ENCODE peak calls at places on chromosome 4, in five cellular contexts. J, S, A, Y and D are unnamed samples.

GRCh38 chr4:95548738-95549245 is at the start of gene UNC5C:
- DNase-seq in J (peak), S (peak), A (peak), Y (no peak), D (no peak)

GRCh38 chr4:74733760-74734159 is 60.6 kb downstream of the BTC start:
- DNase-seq in J (no peak), S (no peak), A (no peak), Y (no peak), D (no peak)

GRCh38 chr4:108149588-108150380 is 18.9 kb downstream of the LEF1 start:
- DNase-seq in J (no peak), S (no peak), A (no peak), Y (no peak), D (no peak)

GRCh38 chr4:176354884-176355283 is 35.1 kb downstream of the SPCS3 start:
- DNase-seq in J (no peak), S (no peak), A (no peak), Y (no peak), D (no peak)

GRCh38 chr4:41881931-41882621 is 53.2 kb upstream of the TMEM33 start:
- DNase-seq in J (peak), S (no peak), A (no peak), Y (no peak), D (no peak)

GRCh38 chr4:55736605-55737183 is 82.9 kb upstream of the EXOC1L start:
- DNase-seq in J (no peak), S (no peak), A (no peak), Y (no peak), D (no peak)

GRCh38 chr4:74431113-74431826 is 13.7 kb upstream of the AREG start:
- DNase-seq in J (no peak), S (no peak), A (no peak), Y (no peak), D (peak)

GRCh38 chr4:11597506-11597905 is 168.8 kb upstream of the HS3ST1 start:
- DNase-seq in J (no peak), S (no peak), A (no peak), Y (peak), D (no peak)

GRCh38 chr4:14087459-14087858 is 459.9 kb upstream of the BOD1L1 start:
- DNase-seq in J (no peak), S (no peak), A (no peak), Y (no peak), D (no peak)

GRCh38 chr4:83269256-83269655 is 15.3 kb downstream of the COQ2 start:
- DNase-seq in J (no peak), S (no peak), A (no peak), Y (no peak), D (no peak)

GRCh38 chr4:171983935-171984805 is 171.0 kb downstream of the GALNTL6 start:
- DNase-seq in J (no peak), S (no peak), A (no peak), Y (no peak), D (no peak)

GRCh38 chr4:112704322-112704721 is 67.4 kb downstream of the LARP7 start:
- DNase-seq in J (no peak), S (no peak), A (no peak), Y (no peak), D (no peak)

GRCh38 chr4:48450740-48451139 is 32.4 kb upstream of the SLC10A4 start:
- DNase-seq in J (no peak), S (no peak), A (no peak), Y (no peak), D (no peak)

GRCh38 chr4:8907596-8908205 is 36.1 kb upstream of the HMX1 start:
- DNase-seq in J (peak), S (no peak), A (no peak), Y (no peak), D (no peak)

GRCh38 chr4:1511441-1512041 is 105.3 kb upstream of the NKX1-1 start:
- DNase-seq in J (peak), S (no peak), A (peak), Y (no peak), D (no peak)

GRCh38 chr4:173318648-173319211 is 15.4 kb downstream of the HMGB2 start:
- DNase-seq in J (no peak), S (no peak), A (no peak), Y (no peak), D (no peak)

GRCh38 chr4:185472063-185472542 is 570 bp upstream of the CCDC110 start:
- DNase-seq in J (no peak), S (no peak), A (no peak), Y (no peak), D (no peak)

GRCh38 chr4:154954117-154954516 is 173.0 kb downstream of the RBM46 start:
- DNase-seq in J (no peak), S (no peak), A (no peak), Y (no peak), D (no peak)

GRCh38 chr4:142826503-142827241 is 19.4 kb downstream of the INPP4B start:
- DNase-seq in J (no peak), S (no peak), A (no peak), Y (no peak), D (no peak)

GRCh38 chr4:73609688-73610087 is 10.5 kb downstream of the RASSF6 start:
- DNase-seq in J (no peak), S (no peak), A (no peak), Y (no peak), D (no peak)

GRCh38 chr4:64967286-64967685 is 558.0 kb upstream of the TECRL start:
- DNase-seq in J (no peak), S (no peak), A (no peak), Y (no peak), D (no peak)

GRCh38 chr4:82500106-82500738 is 61.6 kb downstream of the TMEM150C start:
- DNase-seq in J (no peak), S (no peak), A (no peak), Y (peak), D (no peak)

GRCh38 chr4:38857354-38858096 is 908 bp upstream of the TLR6 start:
- DNase-seq in J (no peak), S (no peak), A (peak), Y (peak), D (peak)

GRCh38 chr4:75686346-75686745 is 13.1 kb upstream of the G3BP2 start:
- DNase-seq in J (no peak), S (no peak), A (no peak), Y (no peak), D (no peak)

GRCh38 chr4:14110407-14110806 is 482.9 kb upstream of the BOD1L1 start:
- DNase-seq in J (no peak), S (no peak), A (no peak), Y (no peak), D (no peak)

GRCh38 chr4:72896515-72896914 is 173.0 kb downstream of the COX18 start:
- DNase-seq in J (no peak), S (no peak), A (peak), Y (no peak), D (no peak)

GRCh38 chr4:52946811-52947210 is 84.7 kb downstream of the RASL11B start:
- DNase-seq in J (no peak), S (no peak), A (no peak), Y (no peak), D (no peak)

GRCh38 chr4:125181804-125182203 is 133.0 kb upstream of the FAT4 start:
- DNase-seq in J (no peak), S (no peak), A (no peak), Y (no peak), D (no peak)

GRCh38 chr4:182604161-182604591 is 313.0 kb downstream of the DCTD start:
- DNase-seq in J (no peak), S (no peak), A (no peak), Y (no peak), D (no peak)

GRCh38 chr4:106601519-106601918 is 232.9 kb upstream of the GIMD1 start:
- DNase-seq in J (no peak), S (no peak), A (no peak), Y (no peak), D (no peak)

GRCh38 chr4:16198271-16198670 is 28.0 kb downstream of the TAPT1 start:
- DNase-seq in J (no peak), S (no peak), A (no peak), Y (no peak), D (no peak)

GRCh38 chr4:156686120-156686519 is 285.5 kb downstream of the PDGFC start:
- DNase-seq in J (no peak), S (no peak), A (no peak), Y (no peak), D (peak)

GRCh38 chr4:7890635-7891393 is 48.8 kb downstream of the AFAP1 start:
- DNase-seq in J (no peak), S (no peak), A (no peak), Y (no peak), D (peak)

GRCh38 chr4:76197971-76198410 is 15.6 kb downstream of the SCARB2 start:
- DNase-seq in J (peak), S (no peak), A (peak), Y (no peak), D (no peak)

GRCh38 chr4:33714971-33715370 is 2529.3 kb downstream of the ARAP2 start:
- DNase-seq in J (no peak), S (no peak), A (no peak), Y (no peak), D (no peak)

GRCh38 chr4:120920666-120921065 is 1.9 kb downstream of the PRDM5 start:
- DNase-seq in J (no peak), S (no peak), A (no peak), Y (no peak), D (no peak)
- H3K27ac ChIP-seq in J (no peak), S (no peak), A (no peak), Y (no peak), D (no peak)

DNA sequence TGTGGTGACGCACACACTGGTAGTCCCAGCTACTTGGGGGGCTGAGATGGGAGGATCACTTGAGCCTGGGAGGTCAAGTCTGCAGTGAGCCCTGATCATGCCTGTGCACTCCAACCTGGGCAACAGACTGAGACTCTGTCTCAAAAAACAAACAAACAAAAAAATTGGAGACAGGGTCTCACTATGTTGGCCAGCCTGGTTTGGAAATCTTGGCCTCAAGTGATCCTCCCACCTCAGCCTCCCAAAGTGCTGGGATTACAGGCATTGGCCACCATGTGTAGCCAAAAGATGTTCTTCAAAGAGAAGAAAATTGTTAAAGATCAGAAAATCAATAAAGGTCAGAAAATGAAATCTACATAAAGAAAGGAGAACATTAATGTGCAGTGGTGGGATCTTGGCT is 41.7 kb upstream of the ABCG2 start:
- DNase-seq in J (no peak), S (no peak), A (no peak), Y (no peak), D (no peak)
- H3K27ac ChIP-seq in J (no peak), S (no peak), A (no peak), Y (no peak), D (no peak)

DNA sequence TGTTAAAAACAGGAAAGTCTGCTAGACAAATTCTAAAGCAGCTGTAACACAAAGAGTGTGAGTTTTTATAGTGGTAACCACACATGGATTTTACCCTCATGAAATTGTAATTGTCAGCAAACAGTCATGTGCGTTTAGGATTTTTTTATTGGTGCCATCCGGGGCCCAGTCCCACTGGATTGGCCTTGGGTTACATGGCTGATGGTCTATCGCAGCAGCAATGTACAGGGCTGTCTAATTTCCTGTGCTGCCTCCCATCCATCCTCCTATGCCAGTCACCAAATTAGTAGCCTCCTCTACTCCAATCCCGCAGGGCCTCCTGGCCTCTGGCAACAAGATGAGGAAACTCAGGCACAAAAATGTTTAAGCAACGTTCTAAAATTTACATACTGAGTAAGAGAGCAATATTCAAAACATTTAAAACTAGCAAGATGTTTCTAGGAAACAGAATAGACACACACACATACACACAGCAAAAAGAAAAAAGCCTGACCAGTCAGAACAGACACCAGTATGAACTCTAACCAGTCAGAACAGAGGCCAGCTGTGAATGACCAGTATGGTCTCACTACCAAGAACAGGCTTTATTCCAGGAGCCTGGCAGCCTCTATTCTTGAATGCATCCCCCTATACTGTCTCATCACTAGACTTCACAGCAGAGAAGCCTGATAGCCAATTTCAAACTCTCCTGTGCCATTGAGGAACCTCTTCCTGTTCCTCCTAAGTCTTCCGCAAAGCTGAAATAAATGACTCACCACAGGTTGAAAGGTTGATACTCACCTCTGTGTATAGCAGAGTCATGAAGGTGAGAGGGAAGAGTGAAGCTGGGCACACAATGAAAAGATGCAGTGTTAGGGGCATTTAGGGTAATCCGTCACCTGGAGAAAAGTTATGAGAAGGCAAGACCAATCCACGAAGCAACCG is 42.6 kb downstream of the CHRNA9 start:
- DNase-seq in J (no peak), S (no peak), A (no peak), Y (peak), D (no peak)
- H3K27ac ChIP-seq in J (no peak), S (no peak), A (no peak), Y (peak), D (no peak)

GRCh38 chr4:123478859-123479345 is 82.3 kb downstream of the SPRY1 start:
- DNase-seq in J (no peak), S (no peak), A (no peak), Y (peak), D (no peak)
- H3K27ac ChIP-seq in J (no peak), S (no peak), A (no peak), Y (peak), D (no peak)

DNA sequence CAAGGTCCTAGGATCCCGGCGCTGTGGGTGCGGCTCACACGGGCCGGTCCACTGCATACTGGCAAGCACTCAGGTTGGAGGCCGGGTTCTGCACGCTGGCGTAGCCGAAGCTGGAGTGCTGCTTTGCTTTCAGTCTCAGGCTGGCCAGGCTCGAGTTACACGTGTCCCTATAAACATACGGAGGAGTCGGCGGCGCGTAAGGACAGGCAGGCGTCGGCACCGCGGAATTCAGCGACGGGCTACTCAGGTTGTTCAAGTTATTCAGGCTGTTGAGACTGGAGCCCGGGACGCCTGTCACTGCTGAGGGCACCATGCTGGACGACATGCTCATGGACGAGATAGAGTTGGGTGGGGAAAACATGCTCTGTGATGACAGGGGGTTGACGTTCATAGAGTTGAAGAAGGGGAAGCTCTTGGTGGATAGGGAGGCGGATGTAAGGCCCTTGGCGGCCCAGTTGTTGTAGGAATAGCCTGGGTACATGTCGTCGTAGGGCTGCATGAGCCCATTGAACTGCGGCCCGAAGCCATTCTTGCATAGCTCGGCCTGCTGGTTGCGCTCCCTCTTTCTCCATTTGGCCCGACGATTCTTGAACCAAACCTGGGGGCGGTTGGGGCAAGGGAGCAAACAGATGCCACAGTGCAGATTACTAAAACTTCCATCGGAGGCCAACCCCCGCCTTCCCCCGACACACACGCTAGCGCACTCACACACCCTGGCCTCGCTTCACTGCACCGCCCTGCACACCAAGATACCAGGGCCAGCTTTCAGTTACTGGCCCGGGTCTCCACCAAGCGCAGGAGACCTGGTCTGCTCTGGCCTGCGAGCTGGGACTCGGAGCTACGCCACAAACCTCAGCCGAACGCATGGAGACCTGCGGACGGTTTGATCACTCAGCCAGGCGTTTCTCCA is 4.5 kb downstream of the PITX2 start:
- DNase-seq in J (no peak), S (peak), A (no peak), Y (no peak), D (no peak)
- H3K27ac ChIP-seq in J (no peak), S (no peak), A (no peak), Y (no peak), D (no peak)